ENCODE peak calls at places on chromosome 6, in eight cellular contexts. E, U, P, W, H, C, D and L are unnamed samples.

GRCh38 chr6:41177287-41177686 is 14.4 kb upstream of the TREM2 start:
- DNase-seq in C (no peak), U (no peak), H (no peak), W (no peak), P (no peak), E (no peak), D (no peak), L (no peak)

GRCh38 chr6:14324042-14324441 is 206.5 kb downstream of the CD83 start:
- DNase-seq in C (no peak), H (no peak), P (no peak), D (no peak), E (no peak), U (no peak), W (no peak), L (no peak)

GRCh38 chr6:36319436-36319762 is 17.3 kb downstream of the BNIP5 start:
- DNase-seq in E (no peak), U (no peak), H (no peak), W (no peak), D (no peak), C (no peak), P (no peak), L (no peak)

GRCh38 chr6:150755042-150755441 is 110.5 kb upstream of the MTHFD1L start:
- DNase-seq in C (no peak), D (no peak), H (no peak), E (no peak), U (no peak), W (no peak), P (no peak), L (no peak)

GRCh38 chr6:166612471-166612881 is 14.6 kb downstream of the RPS6KA2 start:
- DNase-seq in U (no peak), W (no peak), P (no peak), D (no peak), H (no peak), E (no peak), C (no peak), L (no peak)

GRCh38 chr6:163554663-163555062 is 140.1 kb downstream of the QKI start:
- DNase-seq in E (peak; percentile 49), C (peak; percentile 8), U (peak; percentile 37), W (no peak), D (no peak), P (peak; percentile 12), H (peak; percentile 51), L (no peak)

GRCh38 chr6:16683524-16684194 is 77.6 kb downstream of the ATXN1 start:
- DNase-seq in P (no peak), U (no peak), E (peak; percentile 66), W (peak; percentile 65), D (no peak), C (no peak), H (no peak), L (no peak)

GRCh38 chr6:80151641-80152040 is 45.2 kb downstream of the BCKDHB start:
- DNase-seq in U (no peak), H (no peak), W (no peak), C (no peak), E (no peak), P (no peak), D (no peak), L (no peak)

GRCh38 chr6:42774201-42774600 is 7.7 kb upstream of the BICRAL start:
- DNase-seq in E (no peak), P (no peak), W (no peak), C (no peak), D (no peak), U (peak; percentile 17), H (no peak), L (no peak)

GRCh38 chr6:326896-327537 is 34.7 kb downstream of the DUSP22 start:
- DNase-seq in H (no peak), U (no peak), D (no peak), E (no peak), W (no peak), C (no peak), P (no peak), L (no peak)